ENCODE peak calls at places on chromosomes 12 and 14, in six cellular contexts. One of them, this sample, is unnamed.

GRCh38 chr12:73935817-73936216 is 601.8 kb upstream of the ATXN7L3B start:
- DNase-seq in Ammon's horn: peak
- DNase-seq in GM04503: no peak
- DNase-seq in left kidney: peak
- DNase-seq in stimulated activated CD4-positive, alpha-beta T cell treated with anti-CD3 and anti-CD28 coated beads, Interleukin-2, amount 100 ng/mL, for 48 hours: no peak
- DNase-seq in GM12891: no peak
- DNase-seq in this sample: peak

GRCh38 chr14:105317546-105317945 is 3.0 kb downstream of the PACS2 start:
- DNase-seq in stimulated activated CD4-positive, alpha-beta T cell treated with anti-CD3 and anti-CD28 coated beads, Interleukin-2, amount 100 ng/mL, for 48 hours: no peak
- DNase-seq in GM04503: peak
- DNase-seq in GM12891: no peak
- DNase-seq in left kidney: no peak
- DNase-seq in Ammon's horn: peak
- DNase-seq in this sample: no peak

GRCh38 chr14:99581371-99581770 is 22.6 kb downstream of the CCDC85C start:
- DNase-seq in left kidney: no peak
- DNase-seq in GM12891: no peak
- DNase-seq in Ammon's horn: peak
- DNase-seq in stimulated activated CD4-positive, alpha-beta T cell treated with anti-CD3 and anti-CD28 coated beads, Interleukin-2, amount 100 ng/mL, for 48 hours: no peak
- DNase-seq in GM04503: no peak
- DNase-seq in this sample: no peak

GRCh38 chr12:31325524-31325875 is 450 bp downstream of the SINHCAF start:
- DNase-seq in left kidney: no peak
- DNase-seq in GM12891: peak
- DNase-seq in stimulated activated CD4-positive, alpha-beta T cell treated with anti-CD3 and anti-CD28 coated beads, Interleukin-2, amount 100 ng/mL, for 48 hours: peak
- DNase-seq in GM04503: no peak
- DNase-seq in Ammon's horn: no peak
- DNase-seq in this sample: peak

GRCh38 chr14:94062344-94062904 is 18.6 kb downstream of the DDX24 start:
- DNase-seq in GM04503: no peak
- DNase-seq in Ammon's horn: no peak
- DNase-seq in GM12891: no peak
- DNase-seq in stimulated activated CD4-positive, alpha-beta T cell treated with anti-CD3 and anti-CD28 coated beads, Interleukin-2, amount 100 ng/mL, for 48 hours: no peak
- DNase-seq in left kidney: no peak
- DNase-seq in this sample: no peak

GRCh38 chr14:75289840-75290388 is 11.3 kb downstream of the FOS start:
- DNase-seq in stimulated activated CD4-positive, alpha-beta T cell treated with anti-CD3 and anti-CD28 coated beads, Interleukin-2, amount 100 ng/mL, for 48 hours: no peak
- DNase-seq in GM12891: no peak
- DNase-seq in left kidney: no peak
- DNase-seq in Ammon's horn: no peak
- DNase-seq in GM04503: no peak
- DNase-seq in this sample: no peak

GRCh38 chr14:74950795-74951442 is 4.5 kb downstream of the PGF start:
- DNase-seq in stimulated activated CD4-positive, alpha-beta T cell treated with anti-CD3 and anti-CD28 coated beads, Interleukin-2, amount 100 ng/mL, for 48 hours: no peak
- DNase-seq in GM04503: no peak
- DNase-seq in GM12891: no peak
- DNase-seq in left kidney: peak
- DNase-seq in Ammon's horn: no peak
- DNase-seq in this sample: no peak

GRCh38 chr12:24888813-24889212 is 60.1 kb downstream of the BCAT1 start:
- DNase-seq in left kidney: no peak
- DNase-seq in GM04503: no peak
- DNase-seq in stimulated activated CD4-positive, alpha-beta T cell treated with anti-CD3 and anti-CD28 coated beads, Interleukin-2, amount 100 ng/mL, for 48 hours: no peak
- DNase-seq in GM12891: no peak
- DNase-seq in Ammon's horn: no peak
- DNase-seq in this sample: peak

GRCh38 chr12:30501718-30502117 is 194.0 kb downstream of the IPO8 start:
- DNase-seq in stimulated activated CD4-positive, alpha-beta T cell treated with anti-CD3 and anti-CD28 coated beads, Interleukin-2, amount 100 ng/mL, for 48 hours: no peak
- DNase-seq in Ammon's horn: no peak
- DNase-seq in GM04503: no peak
- DNase-seq in left kidney: no peak
- DNase-seq in GM12891: no peak
- DNase-seq in this sample: no peak

GRCh38 chr12:20475542-20475941 is 107.2 kb downstream of the PDE3A start:
- DNase-seq in GM04503: no peak
- DNase-seq in stimulated activated CD4-positive, alpha-beta T cell treated with anti-CD3 and anti-CD28 coated beads, Interleukin-2, amount 100 ng/mL, for 48 hours: no peak
- DNase-seq in Ammon's horn: no peak
- DNase-seq in left kidney: no peak
- DNase-seq in GM12891: no peak
- DNase-seq in this sample: no peak

GRCh38 chr12:93571360-93571853 is 1.1 kb upstream of the SOCS2 start:
- DNase-seq in GM12891: peak
- DNase-seq in GM04503: no peak
- DNase-seq in stimulated activated CD4-positive, alpha-beta T cell treated with anti-CD3 and anti-CD28 coated beads, Interleukin-2, amount 100 ng/mL, for 48 hours: peak
- DNase-seq in left kidney: peak
- DNase-seq in Ammon's horn: peak
- DNase-seq in this sample: peak

GRCh38 chr12:1593232-1594044 is 943 bp downstream of the FBXL14 start:
- DNase-seq in Ammon's horn: peak
- DNase-seq in left kidney: peak
- DNase-seq in GM12891: no peak
- DNase-seq in GM04503: no peak
- DNase-seq in stimulated activated CD4-positive, alpha-beta T cell treated with anti-CD3 and anti-CD28 coated beads, Interleukin-2, amount 100 ng/mL, for 48 hours: peak
- DNase-seq in this sample: peak

GRCh38 chr12:118120579-118121363 is 15.2 kb upstream of the PEBP1 start:
- DNase-seq in stimulated activated CD4-positive, alpha-beta T cell treated with anti-CD3 and anti-CD28 coated beads, Interleukin-2, amount 100 ng/mL, for 48 hours: peak
- DNase-seq in Ammon's horn: peak
- DNase-seq in GM04503: no peak
- DNase-seq in GM12891: peak
- DNase-seq in left kidney: peak
- DNase-seq in this sample: peak

GRCh38 chr14:70935135-70935534 is 27.9 kb downstream of the PCNX1 start:
- DNase-seq in Ammon's horn: no peak
- DNase-seq in stimulated activated CD4-positive, alpha-beta T cell treated with anti-CD3 and anti-CD28 coated beads, Interleukin-2, amount 100 ng/mL, for 48 hours: no peak
- DNase-seq in GM04503: no peak
- DNase-seq in GM12891: no peak
- DNase-seq in left kidney: no peak
- DNase-seq in this sample: no peak

GRCh38 chr14:22418631-22419030 is 170.4 kb downstream of the DAD1 start:
- DNase-seq in GM12891: peak
- DNase-seq in stimulated activated CD4-positive, alpha-beta T cell treated with anti-CD3 and anti-CD28 coated beads, Interleukin-2, amount 100 ng/mL, for 48 hours: no peak
- DNase-seq in GM04503: no peak
- DNase-seq in left kidney: peak
- DNase-seq in Ammon's horn: no peak
- DNase-seq in this sample: no peak

GRCh38 chr14:97109234-97109633 is 312.1 kb downstream of the VRK1 start:
- DNase-seq in GM12891: no peak
- DNase-seq in stimulated activated CD4-positive, alpha-beta T cell treated with anti-CD3 and anti-CD28 coated beads, Interleukin-2, amount 100 ng/mL, for 48 hours: no peak
- DNase-seq in GM04503: no peak
- DNase-seq in Ammon's horn: no peak
- DNase-seq in left kidney: no peak
- DNase-seq in this sample: no peak

GRCh38 chr12:98456583-98457573 is 58.5 kb upstream of the TMPO start:
- DNase-seq in GM04503: no peak
- DNase-seq in left kidney: peak
- DNase-seq in GM12891: peak
- DNase-seq in Ammon's horn: peak
- DNase-seq in stimulated activated CD4-positive, alpha-beta T cell treated with anti-CD3 and anti-CD28 coated beads, Interleukin-2, amount 100 ng/mL, for 48 hours: peak
- DNase-seq in this sample: peak

GRCh38 chr12:25960176-25960575 is 1.7 kb downstream of the RASSF8 start:
- DNase-seq in GM12891: no peak
- DNase-seq in left kidney: peak
- DNase-seq in GM04503: no peak
- DNase-seq in Ammon's horn: peak
- DNase-seq in stimulated activated CD4-positive, alpha-beta T cell treated with anti-CD3 and anti-CD28 coated beads, Interleukin-2, amount 100 ng/mL, for 48 hours: no peak
- DNase-seq in this sample: no peak

GRCh38 chr14:49598479-49599301 is at the start of gene LRR1:
- DNase-seq in GM12891: peak
- DNase-seq in GM04503: no peak
- DNase-seq in stimulated activated CD4-positive, alpha-beta T cell treated with anti-CD3 and anti-CD28 coated beads, Interleukin-2, amount 100 ng/mL, for 48 hours: peak
- DNase-seq in left kidney: peak
- DNase-seq in Ammon's horn: peak
- DNase-seq in this sample: peak

GRCh38 chr12:60710246-60710645 is 1114.4 kb downstream of the SLC16A7 start:
- DNase-seq in Ammon's horn: no peak
- DNase-seq in stimulated activated CD4-positive, alpha-beta T cell treated with anti-CD3 and anti-CD28 coated beads, Interleukin-2, amount 100 ng/mL, for 48 hours: no peak
- DNase-seq in left kidney: no peak
- DNase-seq in GM12891: no peak
- DNase-seq in GM04503: no peak
- DNase-seq in this sample: no peak

GRCh38 chr14:96581902-96582640 is 79.9 kb downstream of the PAPOLA start:
- DNase-seq in left kidney: no peak
- DNase-seq in GM12891: no peak
- DNase-seq in GM04503: no peak
- DNase-seq in Ammon's horn: no peak
- DNase-seq in stimulated activated CD4-positive, alpha-beta T cell treated with anti-CD3 and anti-CD28 coated beads, Interleukin-2, amount 100 ng/mL, for 48 hours: no peak
- DNase-seq in this sample: peak

GRCh38 chr14:90375934-90376333 is 20.9 kb upstream of the CALM1 start:
- DNase-seq in Ammon's horn: no peak
- DNase-seq in GM04503: no peak
- DNase-seq in left kidney: peak
- DNase-seq in GM12891: no peak
- DNase-seq in stimulated activated CD4-positive, alpha-beta T cell treated with anti-CD3 and anti-CD28 coated beads, Interleukin-2, amount 100 ng/mL, for 48 hours: no peak
- DNase-seq in this sample: peak

GRCh38 chr12:6272300-6273208 is 37.9 kb upstream of the PLEKHG6 start:
- DNase-seq in left kidney: peak
- DNase-seq in stimulated activated CD4-positive, alpha-beta T cell treated with anti-CD3 and anti-CD28 coated beads, Interleukin-2, amount 100 ng/mL, for 48 hours: no peak
- DNase-seq in GM04503: no peak
- DNase-seq in GM12891: peak
- DNase-seq in Ammon's horn: no peak
- DNase-seq in this sample: no peak

GRCh38 chr14:33512201-33512600 is 438.7 kb downstream of the EGLN3 start:
- DNase-seq in GM12891: no peak
- DNase-seq in stimulated activated CD4-positive, alpha-beta T cell treated with anti-CD3 and anti-CD28 coated beads, Interleukin-2, amount 100 ng/mL, for 48 hours: no peak
- DNase-seq in GM04503: peak
- DNase-seq in left kidney: no peak
- DNase-seq in Ammon's horn: no peak
- DNase-seq in this sample: no peak

GRCh38 chr14:100388137-100389050 is 65.3 kb downstream of the SLC25A47 start:
- DNase-seq in GM04503: no peak
- DNase-seq in left kidney: peak
- DNase-seq in stimulated activated CD4-positive, alpha-beta T cell treated with anti-CD3 and anti-CD28 coated beads, Interleukin-2, amount 100 ng/mL, for 48 hours: no peak
- DNase-seq in Ammon's horn: no peak
- DNase-seq in GM12891: no peak
- DNase-seq in this sample: peak

GRCh38 chr12:108857158-108857407 is 300 bp downstream of the SSH1 start:
- DNase-seq in stimulated activated CD4-positive, alpha-beta T cell treated with anti-CD3 and anti-CD28 coated beads, Interleukin-2, amount 100 ng/mL, for 48 hours: no peak
- DNase-seq in GM04503: no peak
- DNase-seq in Ammon's horn: no peak
- DNase-seq in GM12891: no peak
- DNase-seq in left kidney: no peak
- DNase-seq in this sample: no peak